ENCODE peak calls at places on chromosomes 12 and 14, in eight cellular contexts. One of them, this sample, is unnamed.

GRCh38 chr14:56812364-56813103 is 2.3 kb upstream of the OTX2 start:
- DNase-seq in NCI-H1694 treated with DMSO at 0.1 percent for 48 hours: no peak
- DNase-seq in fibroblast of the conjunctiva: no peak
- DNase-seq in RPMI7951: no peak
- DNase-seq in HTR-8/SVneo: no peak
- DNase-seq in activated CD4-positive, alpha-beta memory T cell treated with anti-CD3 and anti-CD28 coated beads, Interleukin-2, amount 10 ng/mL, durations not matched to agents 7 days and 5 days: no peak
- DNase-seq in NCI-H524: peak; percentile 79
- DNase-seq in brain microvascular endothelial cell: no peak
- DNase-seq in this sample: no peak

GRCh38 chr12:64889434-64890216 is 65.2 kb downstream of the TBC1D30 start:
- DNase-seq in NCI-H1694 treated with DMSO at 0.1 percent for 48 hours: no peak
- DNase-seq in brain microvascular endothelial cell: no peak
- DNase-seq in HTR-8/SVneo: no peak
- DNase-seq in fibroblast of the conjunctiva: no peak
- DNase-seq in RPMI7951: no peak
- DNase-seq in NCI-H524: no peak
- DNase-seq in activated CD4-positive, alpha-beta memory T cell treated with anti-CD3 and anti-CD28 coated beads, Interleukin-2, amount 10 ng/mL, durations not matched to agents 7 days and 5 days: no peak
- DNase-seq in this sample: no peak

GRCh38 chr12:39764944-39765560 is 145.4 kb upstream of the ABCD2 start:
- DNase-seq in NCI-H524: no peak
- DNase-seq in NCI-H1694 treated with DMSO at 0.1 percent for 48 hours: peak; percentile 42
- DNase-seq in activated CD4-positive, alpha-beta memory T cell treated with anti-CD3 and anti-CD28 coated beads, Interleukin-2, amount 10 ng/mL, durations not matched to agents 7 days and 5 days: no peak
- DNase-seq in HTR-8/SVneo: no peak
- DNase-seq in brain microvascular endothelial cell: peak; percentile 15
- DNase-seq in fibroblast of the conjunctiva: peak; percentile 42
- DNase-seq in RPMI7951: peak; percentile 31
- DNase-seq in this sample: peak; percentile 56

GRCh38 chr12:119406811-119407210 is 72.3 kb downstream of the CCDC60 start:
- DNase-seq in RPMI7951: no peak
- DNase-seq in NCI-H524: no peak
- DNase-seq in fibroblast of the conjunctiva: no peak
- DNase-seq in NCI-H1694 treated with DMSO at 0.1 percent for 48 hours: no peak
- DNase-seq in brain microvascular endothelial cell: no peak
- DNase-seq in activated CD4-positive, alpha-beta memory T cell treated with anti-CD3 and anti-CD28 coated beads, Interleukin-2, amount 10 ng/mL, durations not matched to agents 7 days and 5 days: no peak
- DNase-seq in HTR-8/SVneo: no peak
- DNase-seq in this sample: no peak

GRCh38 chr12:130280226-130280625 is 57.5 kb upstream of the PIWIL1 start:
- DNase-seq in HTR-8/SVneo: no peak
- DNase-seq in NCI-H1694 treated with DMSO at 0.1 percent for 48 hours: no peak
- DNase-seq in fibroblast of the conjunctiva: no peak
- DNase-seq in activated CD4-positive, alpha-beta memory T cell treated with anti-CD3 and anti-CD28 coated beads, Interleukin-2, amount 10 ng/mL, durations not matched to agents 7 days and 5 days: no peak
- DNase-seq in RPMI7951: peak; percentile 11
- DNase-seq in brain microvascular endothelial cell: peak; percentile 0
- DNase-seq in NCI-H524: no peak
- DNase-seq in this sample: no peak

GRCh38 chr14:72377016-72377415 is 444.8 kb downstream of the RGS6 start:
- DNase-seq in fibroblast of the conjunctiva: no peak
- DNase-seq in activated CD4-positive, alpha-beta memory T cell treated with anti-CD3 and anti-CD28 coated beads, Interleukin-2, amount 10 ng/mL, durations not matched to agents 7 days and 5 days: no peak
- DNase-seq in NCI-H524: no peak
- DNase-seq in brain microvascular endothelial cell: no peak
- DNase-seq in NCI-H1694 treated with DMSO at 0.1 percent for 48 hours: no peak
- DNase-seq in RPMI7951: no peak
- DNase-seq in HTR-8/SVneo: no peak
- DNase-seq in this sample: no peak

GRCh38 chr12:55738113-55739024 is 4.6 kb upstream of the GDF11 start:
- DNase-seq in fibroblast of the conjunctiva: peak; percentile 87
- DNase-seq in HTR-8/SVneo: peak; percentile 78
- DNase-seq in NCI-H1694 treated with DMSO at 0.1 percent for 48 hours: peak; percentile 89
- DNase-seq in brain microvascular endothelial cell: peak; percentile 79
- DNase-seq in activated CD4-positive, alpha-beta memory T cell treated with anti-CD3 and anti-CD28 coated beads, Interleukin-2, amount 10 ng/mL, durations not matched to agents 7 days and 5 days: peak; percentile 87
- DNase-seq in RPMI7951: peak; percentile 87
- DNase-seq in NCI-H524: peak; percentile 90
- DNase-seq in this sample: peak; percentile 93

GRCh38 chr12:26091837-26092236 is 33.0 kb downstream of the BHLHE41 start:
- DNase-seq in brain microvascular endothelial cell: no peak
- DNase-seq in NCI-H1694 treated with DMSO at 0.1 percent for 48 hours: no peak
- DNase-seq in HTR-8/SVneo: no peak
- DNase-seq in NCI-H524: no peak
- DNase-seq in fibroblast of the conjunctiva: no peak
- DNase-seq in RPMI7951: no peak
- DNase-seq in activated CD4-positive, alpha-beta memory T cell treated with anti-CD3 and anti-CD28 coated beads, Interleukin-2, amount 10 ng/mL, durations not matched to agents 7 days and 5 days: no peak
- DNase-seq in this sample: peak; percentile 16

GRCh38 chr14:99846808-99847207 is 53.6 kb downstream of the EML1 start:
- DNase-seq in fibroblast of the conjunctiva: no peak
- DNase-seq in NCI-H1694 treated with DMSO at 0.1 percent for 48 hours: no peak
- DNase-seq in NCI-H524: no peak
- DNase-seq in RPMI7951: no peak
- DNase-seq in activated CD4-positive, alpha-beta memory T cell treated with anti-CD3 and anti-CD28 coated beads, Interleukin-2, amount 10 ng/mL, durations not matched to agents 7 days and 5 days: no peak
- DNase-seq in HTR-8/SVneo: no peak
- DNase-seq in brain microvascular endothelial cell: no peak
- DNase-seq in this sample: no peak

GRCh38 chr14:50417853-50418252 is 21.2 kb upstream of the CDKL1 start:
- DNase-seq in RPMI7951: no peak
- DNase-seq in activated CD4-positive, alpha-beta memory T cell treated with anti-CD3 and anti-CD28 coated beads, Interleukin-2, amount 10 ng/mL, durations not matched to agents 7 days and 5 days: no peak
- DNase-seq in fibroblast of the conjunctiva: no peak
- DNase-seq in brain microvascular endothelial cell: no peak
- DNase-seq in NCI-H524: no peak
- DNase-seq in HTR-8/SVneo: no peak
- DNase-seq in NCI-H1694 treated with DMSO at 0.1 percent for 48 hours: no peak
- DNase-seq in this sample: no peak

GRCh38 chr12:27285395-27285794 is 41.3 kb downstream of the STK38L start:
- DNase-seq in HTR-8/SVneo: no peak
- DNase-seq in NCI-H1694 treated with DMSO at 0.1 percent for 48 hours: no peak
- DNase-seq in brain microvascular endothelial cell: peak; percentile 66
- DNase-seq in NCI-H524: no peak
- DNase-seq in activated CD4-positive, alpha-beta memory T cell treated with anti-CD3 and anti-CD28 coated beads, Interleukin-2, amount 10 ng/mL, durations not matched to agents 7 days and 5 days: no peak
- DNase-seq in fibroblast of the conjunctiva: no peak
- DNase-seq in RPMI7951: peak; percentile 36
- DNase-seq in this sample: no peak

GRCh38 chr12:47689215-47689614 is 16.6 kb downstream of the RPAP3 start:
- DNase-seq in fibroblast of the conjunctiva: no peak
- DNase-seq in RPMI7951: no peak
- DNase-seq in HTR-8/SVneo: no peak
- DNase-seq in brain microvascular endothelial cell: no peak
- DNase-seq in NCI-H524: no peak
- DNase-seq in NCI-H1694 treated with DMSO at 0.1 percent for 48 hours: no peak
- DNase-seq in activated CD4-positive, alpha-beta memory T cell treated with anti-CD3 and anti-CD28 coated beads, Interleukin-2, amount 10 ng/mL, durations not matched to agents 7 days and 5 days: no peak
- DNase-seq in this sample: no peak

GRCh38 chr12:32698285-32698684 is 19.2 kb downstream of the DNM1L start:
- DNase-seq in NCI-H1694 treated with DMSO at 0.1 percent for 48 hours: peak; percentile 90
- DNase-seq in brain microvascular endothelial cell: no peak
- DNase-seq in NCI-H524: peak; percentile 89
- DNase-seq in RPMI7951: no peak
- DNase-seq in activated CD4-positive, alpha-beta memory T cell treated with anti-CD3 and anti-CD28 coated beads, Interleukin-2, amount 10 ng/mL, durations not matched to agents 7 days and 5 days: no peak
- DNase-seq in HTR-8/SVneo: no peak
- DNase-seq in fibroblast of the conjunctiva: no peak
- DNase-seq in this sample: peak; percentile 31

This sample was measured in SJCRH30.